ENCODE peak calls at places on chromosome 7, in seven cellular contexts. Q, T, I, A, J, U and P are unnamed samples.

GRCh38 chr7:16738014-16738688 is 15.4 kb upstream of the TSPAN13 start:
- DNase-seq in T (no peak), Q (no peak), U (no peak), J (no peak), I (no peak), A (no peak), P (no peak)

GRCh38 chr7:101559586-101559985 is 69.5 kb downstream of the MYL10 start:
- DNase-seq in A (peak; percentile 48), U (no peak), T (no peak), J (no peak), I (no peak), Q (no peak), P (no peak)

GRCh38 chr7:137408096-137408495 is 64.6 kb upstream of the PTN start:
- DNase-seq in Q (no peak), T (no peak), U (no peak), I (no peak), J (no peak), A (no peak), P (no peak)

GRCh38 chr7:54477083-54477482 is 65.1 kb upstream of the VSTM2A start:
- DNase-seq in I (no peak), Q (no peak), T (no peak), U (peak; percentile 1), J (no peak), A (no peak), P (no peak)

GRCh38 chr7:66960192-66960591 is 35.2 kb downstream of the SBDS start:
- DNase-seq in J (no peak), Q (no peak), U (no peak), T (no peak), I (no peak), A (no peak), P (no peak)

GRCh38 chr7:157502701-157503111 is 165.9 kb downstream of the DNAJB6 start:
- DNase-seq in Q (no peak), T (no peak), U (no peak), J (peak; percentile 16), I (no peak), A (peak; percentile 60), P (no peak)

GRCh38 chr7:122438001-122438400 is 133.5 kb upstream of the FEZF1 start:
- DNase-seq in I (no peak), U (no peak), Q (no peak), J (no peak), A (no peak), T (no peak), P (no peak)

GRCh38 chr7:23971031-23971430 is 261.0 kb downstream of the STK31 start:
- DNase-seq in J (peak; percentile 3), Q (peak; percentile 42), T (no peak), A (no peak), U (no peak), I (peak; percentile 64), P (no peak)

GRCh38 chr7:37590824-37591223 is 92.7 kb upstream of the GPR141 start:
- DNase-seq in Q (no peak), I (no peak), A (no peak), U (no peak), J (no peak), T (no peak), P (no peak)

GRCh38 chr7:48038815-48039496 is 3.6 kb downstream of the C7orf57 start:
- DNase-seq in J (no peak), Q (no peak), T (no peak), U (no peak), I (no peak), A (no peak), P (no peak)

GRCh38 chr7:136869006-136869961 is 832 bp downstream of the CHRM2 start:
- DNase-seq in Q (no peak), I (no peak), U (no peak), A (no peak), T (peak; percentile 69), J (peak; percentile 41), P (no peak)

GRCh38 chr7:38306136-38306535 is 32.7 kb upstream of the TARP start:
- DNase-seq in J (peak; percentile 47), A (no peak), I (peak; percentile 63), Q (peak; percentile 20), T (no peak), U (no peak), P (no peak)

GRCh38 chr7:123774498-123774897 is 25.7 kb upstream of the WASL start:
- DNase-seq in T (no peak), Q (no peak), U (no peak), I (no peak), A (no peak), J (no peak), P (no peak)

GRCh38 chr7:129376778-129377700 is 57.2 kb upstream of the STRIP2 start:
- DNase-seq in T (no peak), U (no peak), A (no peak), Q (peak; percentile 44), J (peak; percentile 14), I (no peak), P (no peak)

GRCh38 chr7:1284743-1285458 is 52.2 kb downstream of the UNCX start:
- DNase-seq in A (no peak), U (no peak), Q (no peak), T (no peak), I (no peak), J (no peak), P (no peak)

GRCh38 chr7:102004831-102005230 is 187.4 kb downstream of the CUX1 start:
- DNase-seq in I (no peak), A (no peak), T (no peak), J (no peak), U (no peak), Q (no peak), P (no peak)

GRCh38 chr7:128801008-128801407 is 9.2 kb downstream of the CCDC136 start:
- DNase-seq in Q (no peak), U (no peak), T (no peak), J (no peak), A (no peak), I (no peak), P (no peak)

GRCh38 chr7:71633571-71634008 is 501.6 kb downstream of the GALNT17 start:
- DNase-seq in U (no peak), J (peak; percentile 93), T (no peak), A (peak; percentile 64), I (no peak), Q (peak; percentile 92), P (peak; percentile 10)

GRCh38 chr7:44348851-44349781 is 23.7 kb upstream of the CAMK2B start:
- DNase-seq in U (no peak), A (no peak), Q (no peak), I (no peak), T (no peak), J (no peak), P (no peak)

GRCh38 chr7:44353668-44354067 is 28.3 kb upstream of the CAMK2B start:
- DNase-seq in Q (no peak), U (no peak), A (no peak), J (no peak), T (no peak), I (no peak), P (no peak)

GRCh38 chr7:44347546-44348114 is 22.2 kb upstream of the CAMK2B start:
- DNase-seq in J (no peak), U (no peak), Q (no peak), T (no peak), A (no peak), I (no peak), P (no peak)

GRCh38 chr7:44346063-44346462 is 20.7 kb upstream of the CAMK2B start:
- DNase-seq in J (no peak), I (no peak), Q (no peak), T (no peak), A (no peak), U (no peak), P (no peak)

DNA sequence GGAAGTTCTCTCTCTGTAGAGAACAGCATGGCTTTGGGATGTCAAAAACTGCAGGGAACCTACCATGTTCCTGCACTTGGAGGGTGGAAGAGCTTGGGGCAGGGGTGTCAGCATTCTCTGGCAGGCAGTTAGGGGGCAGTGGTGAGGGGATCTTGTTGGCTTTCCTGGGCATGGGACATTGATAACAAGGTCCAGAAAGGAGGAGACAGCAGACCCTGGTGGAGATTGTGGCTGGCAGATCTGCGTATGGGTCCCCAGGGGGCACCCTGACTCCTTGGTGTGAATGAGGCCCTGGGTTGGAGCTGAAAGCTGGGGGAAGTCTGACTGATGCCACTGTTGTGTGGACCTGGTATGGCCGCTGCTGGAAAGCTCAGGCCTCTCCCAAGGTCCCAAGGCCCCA is 22.9 kb upstream of the CAMK2B start:
- DNase-seq in I (no peak), J (peak; percentile 41), U (peak; percentile 73), Q (peak; percentile 34), T (peak; percentile 44), A (no peak), P (no peak)
- TF ChIP-seq CTCF in I (peak; percentile 68), J (peak; percentile 59), U (peak; percentile 80), Q (peak; percentile 60), T (peak; percentile 61), A (peak; percentile 14), P (peak; percentile 51)

DNA sequence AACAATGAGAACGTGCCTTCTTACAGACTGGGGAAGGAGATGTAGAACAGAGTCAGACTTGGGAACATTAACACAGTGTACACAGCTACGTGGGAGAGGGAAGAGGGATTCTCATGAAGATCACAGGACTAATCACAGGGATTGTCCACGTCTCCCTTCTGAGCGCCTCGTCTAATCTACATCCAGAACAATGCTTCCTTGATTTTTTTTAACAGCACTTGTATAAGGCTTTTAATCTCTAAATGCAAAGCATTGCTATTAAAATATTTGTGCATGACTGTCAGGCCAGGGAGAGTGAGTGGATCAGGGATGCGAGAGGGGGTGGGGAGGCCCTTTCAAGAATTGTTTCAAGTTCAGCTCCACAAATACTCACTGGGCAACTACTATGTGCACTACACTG is 62.7 kb downstream of the MET start:
- DNase-seq in Q (no peak), U (no peak), J (no peak), A (no peak), T (no peak), I (no peak), P (no peak)
- H3K4me3 ChIP-seq in Q (no peak overlapping the region), U (no peak overlapping the region), J (no peak overlapping the region), A (no peak overlapping the region), T (no peak overlapping the region), I (no peak overlapping the region), P (no peak overlapping the region)

GRCh38 chr7:18068745-18069144 is 41.1 kb upstream of the PRPS1L1 start:
- DNase-seq in Q (no peak), T (no peak), I (no peak), J (no peak), U (no peak), A (no peak), P (no peak)

GRCh38 chr7:18064242-18064838 is 36.7 kb upstream of the PRPS1L1 start:
- DNase-seq in Q (peak; percentile 5), U (peak; percentile 6), T (peak; percentile 26), A (no peak), I (no peak), J (no peak), P (peak; percentile 7)
- TF ChIP-seq CTCF in Q (peak; percentile 63), U (peak; percentile 73), T (peak; percentile 52), A (peak; percentile 30), I (peak; percentile 41), J (peak; percentile 48), P (peak; percentile 58)

GRCh38 chr7:131047651-131048304 is 279.9 kb upstream of the MKLN1 start:
- DNase-seq in T (no peak), Q (peak; percentile 54), A (no peak), U (no peak), I (no peak), J (no peak), P (no peak)

GRCh38 chr7:131056007-131056406 is 271.7 kb upstream of the MKLN1 start:
- DNase-seq in J (no peak), A (no peak), T (no peak), Q (no peak), U (no peak), I (no peak), P (no peak)

GRCh38 chr7:131051304-131051703 is 276.4 kb upstream of the MKLN1 start:
- DNase-seq in J (no peak), U (no peak), T (no peak), A (no peak), Q (no peak), I (no peak), P (no peak)

GRCh38 chr7:131057015-131057518 is 270.6 kb upstream of the MKLN1 start:
- DNase-seq in T (no peak), A (no peak), I (peak; percentile 65), J (peak; percentile 93), U (peak; percentile 73), Q (peak; percentile 86), P (peak; percentile 92)

GRCh38 chr7:131052285-131052942 is 275.3 kb upstream of the MKLN1 start:
- DNase-seq in I (no peak), Q (no peak), T (no peak), J (no peak), A (no peak), U (no peak), P (no peak)
- H3K4me3 ChIP-seq in I (no peak overlapping the region), Q (no peak overlapping the region), T (no peak overlapping the region), J (no peak overlapping the region), A (no peak overlapping the region), U (no peak overlapping the region), P (no peak overlapping the region)